ENCODE peak calls at places on chromosome 10, in ten cellular contexts. H, W, D, B, N, J, G, O, M and T are unnamed samples. For H3K4me1, the result is how much of the 10 kb centered on the place peaks cover.

GRCh38 chr10:116201011-116201410 is 72.0 kb downstream of the GFRA1 start:
- DNase-seq in W (no peak), G (no peak), M (no peak), H (no peak), O (no peak), N (no peak), B (no peak), J (no peak), D (no peak), T (no peak)

GRCh38 chr10:121322776-121323175 is 275.5 kb downstream of the FGFR2 start:
- DNase-seq in M (no peak), N (no peak), W (no peak), H (no peak), D (no peak), J (no peak), B (no peak), G (no peak), O (no peak), T (no peak)

GRCh38 chr10:126628746-126629145 is 41.7 kb downstream of the C10orf90 start:
- DNase-seq in J (no peak), O (no peak), W (no peak), N (no peak), G (no peak), D (no peak), B (no peak), M (no peak), H (no peak), T (no peak)

GRCh38 chr10:119412244-119412750 is 130.2 kb downstream of the RGS10 start:
- DNase-seq in B (peak), J (peak), G (peak), O (peak), N (peak), D (no peak), W (peak), M (no peak), H (peak), T (peak)

GRCh38 chr10:90579602-90580242 is 278.1 kb downstream of the HTR7 start:
- DNase-seq in B (no peak), M (peak), G (no peak), J (no peak), H (no peak), O (no peak), D (no peak), W (no peak), N (no peak), T (no peak)

GRCh38 chr10:125231116-125231812 is 70.9 kb upstream of the CTBP2 start:
- DNase-seq in H (no peak), N (no peak), O (no peak), D (peak), W (no peak), G (no peak), M (no peak), B (peak), J (no peak), T (no peak)

GRCh38 chr10:77636286-77636966 is 1.2 kb downstream of the KCNMA1 start:
- DNase-seq in W (no peak), N (no peak), J (no peak), D (no peak), H (no peak), M (no peak), O (no peak), B (no peak), G (no peak), T (no peak)

GRCh38 chr10:99551158-99551557 is 18.4 kb downstream of the NKX2-3 start:
- DNase-seq in G (no peak), J (no peak), N (no peak), W (no peak), O (peak), H (peak), D (no peak), B (peak), M (no peak), T (no peak)

GRCh38 chr10:82267014-82267413 is 392.0 kb downstream of the NRG3 start:
- DNase-seq in D (no peak), G (no peak), M (no peak), O (no peak), H (no peak), J (no peak), B (no peak), N (no peak), W (no peak), T (no peak)

GRCh38 chr10:14540062-14540461 is 209.3 kb upstream of the FRMD4A start:
- DNase-seq in J (no peak), M (no peak), G (no peak), D (no peak), N (no peak), W (no peak), H (no peak), B (no peak), O (no peak), T (no peak)

GRCh38 chr10:29412452-29413004 is 123.7 kb downstream of the LYZL1 start:
- DNase-seq in W (no peak), B (no peak), J (no peak), D (no peak), H (no peak), M (peak), G (no peak), N (no peak), O (no peak), T (no peak)

GRCh38 chr10:86340991-86341260 is 25.7 kb downstream of the GRID1 start:
- DNase-seq in G (no peak), D (no peak), N (no peak), B (no peak), O (peak), W (no peak), J (no peak), H (no peak), M (no peak), T (no peak)

GRCh38 chr10:115774721-115775120 is 498.3 kb downstream of the GFRA1 start:
- DNase-seq in W (no peak), O (no peak), B (no peak), D (no peak), H (no peak), N (no peak), M (no peak), G (no peak), J (no peak), T (no peak)

GRCh38 chr10:74825033-74825370 is 1.4 kb upstream of the KAT6B start:
- DNase-seq in J (peak), M (no peak), O (peak), W (peak), N (peak), H (peak), D (peak), G (peak), B (peak), T (peak)

GRCh38 chr10:131391991-131392390 is 80.5 kb upstream of the TCERG1L start:
- DNase-seq in D (no peak), G (no peak), H (no peak), J (no peak), O (no peak), B (no peak), W (no peak), M (no peak), N (no peak), T (no peak)

GRCh38 chr10:121157998-121158397 is 306.8 kb downstream of the WDR11 start:
- DNase-seq in H (peak), G (no peak), D (no peak), O (no peak), J (peak), B (peak), M (no peak), W (no peak), N (peak), T (no peak)

GRCh38 chr10:29916669-29917068 is 142.7 kb downstream of the JCAD start:
- DNase-seq in J (no peak), O (no peak), B (no peak), M (no peak), D (no peak), W (no peak), N (no peak), H (no peak), G (no peak), T (no peak)

GRCh38 chr10:75408911-75409885 is 7.6 kb upstream of the ZNF503 start:
- DNase-seq in B (peak), N (peak), J (peak), W (peak), M (no peak), G (peak), D (peak), H (peak), O (peak), T (peak)

GRCh38 chr10:76190871-76191270 is 759.4 kb downstream of the LRMDA start:
- DNase-seq in O (no peak), H (no peak), W (no peak), G (no peak), J (no peak), N (no peak), M (no peak), B (no peak), D (no peak), T (no peak)

GRCh38 chr10:51269816-51270215 is 195.5 kb downstream of the PRKG1 start:
- DNase-seq in M (no peak), J (no peak), O (no peak), B (no peak), D (no peak), H (no peak), N (no peak), G (no peak), W (no peak), T (no peak)

GRCh38 chr10:47026301-47027107 is 115.3 kb downstream of the PTPN20 start:
- DNase-seq in H (peak), B (no peak), O (peak), W (peak), N (no peak), M (no peak), G (peak), J (peak), D (no peak), T (peak)

GRCh38 chr10:117260094-117260493 is 19.2 kb downstream of the SLC18A2 start:
- DNase-seq in W (no peak), J (no peak), M (no peak), G (no peak), D (no peak), B (no peak), H (no peak), O (no peak), N (no peak), T (no peak)

GRCh38 chr10:25105753-25106260 is 69.0 kb upstream of the GPR158 start:
- DNase-seq in M (no peak), O (no peak), G (no peak), B (no peak), J (no peak), H (no peak), N (no peak), D (no peak), W (no peak), T (no peak)

GRCh38 chr10:59126992-59127391 is 49.5 kb upstream of the PHYHIPL start:
- DNase-seq in D (no peak), M (peak), N (no peak), W (no peak), J (no peak), O (no peak), H (no peak), B (no peak), G (no peak), T (no peak)

GRCh38 chr10:59127991-59128390 is 48.5 kb upstream of the PHYHIPL start:
- DNase-seq in N (no peak), H (no peak), B (no peak), D (no peak), O (no peak), M (no peak), W (no peak), G (no peak), J (no peak), T (no peak)

GRCh38 chr10:59124187-59124586 is 52.3 kb upstream of the PHYHIPL start:
- DNase-seq in G (no peak), D (no peak), B (no peak), M (no peak), H (no peak), W (no peak), N (no peak), J (no peak), O (no peak), T (no peak)

GRCh38 chr10:59129867-59130266 is 46.6 kb upstream of the PHYHIPL start:
- DNase-seq in G (no peak), B (no peak), N (no peak), D (no peak), J (no peak), O (no peak), M (no peak), W (no peak), H (no peak), T (no peak)

DNA sequence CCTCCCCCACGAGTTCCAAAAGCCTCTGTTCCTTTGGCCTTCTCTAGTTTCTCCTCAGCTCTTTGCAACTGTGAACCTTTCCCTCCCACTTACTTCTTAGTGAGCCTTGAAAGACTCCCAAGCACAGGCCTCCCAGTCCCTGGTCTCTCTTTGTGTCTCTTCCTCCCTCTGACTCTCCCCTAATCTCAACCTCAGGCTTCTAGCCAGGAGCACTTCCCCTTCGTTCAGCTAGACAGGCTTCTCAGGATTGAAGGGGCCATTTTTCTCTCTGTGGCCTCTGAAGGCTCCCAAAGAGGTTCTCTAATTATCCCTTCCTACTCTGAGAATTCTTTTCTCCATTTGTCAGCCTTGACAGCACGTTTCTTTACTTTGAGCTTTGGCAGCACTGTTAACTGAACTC is 50.2 kb upstream of the PHYHIPL start:
- DNase-seq in H (no peak), O (no peak), B (no peak), G (no peak), M (no peak), J (no peak), N (no peak), D (no peak), W (no peak), T (no peak)
- H3K27ac ChIP-seq in H (no peak), O (no peak), B (no peak), G (no peak), M (no peak), J (no peak), N (no peak), D (no peak), W (no peak), T (no peak)

GRCh38 chr10:101903827-101904520 is 60.4 kb upstream of the KCNIP2 start:
- DNase-seq in O (no peak), J (peak), D (no peak), B (no peak), H (peak), M (no peak), N (no peak), G (no peak), W (no peak), T (no peak)
- H3K4me1 ChIP-seq in O (under half), J (under half), D (under half), B (under half), H (under half), M (under half), N (under half), G (under half), W (under half), T (under half)

GRCh38 chr10:113681533-113682470 is 2.1 kb downstream of the CASP7 start:
- DNase-seq in N (no peak), O (no peak), B (no peak), J (no peak), D (no peak), G (no peak), H (no peak), M (no peak), W (no peak), T (no peak)

GRCh38 chr10:113679463-113680171 is at the start of gene CASP7:
- DNase-seq in D (peak), W (peak), M (peak), G (peak), B (peak), H (peak), O (peak), J (peak), N (peak), T (peak)

GRCh38 chr10:113683300-113683699 is 3.6 kb downstream of the CASP7 start:
- DNase-seq in J (no peak), W (no peak), M (no peak), O (no peak), G (no peak), N (no peak), B (no peak), D (no peak), H (no peak), T (no peak)

GRCh38 chr10:113686028-113686427 is 6.3 kb downstream of the CASP7 start:
- DNase-seq in O (no peak), M (no peak), B (no peak), G (no peak), D (no peak), W (no peak), J (no peak), H (no peak), N (no peak), T (no peak)

DNA sequence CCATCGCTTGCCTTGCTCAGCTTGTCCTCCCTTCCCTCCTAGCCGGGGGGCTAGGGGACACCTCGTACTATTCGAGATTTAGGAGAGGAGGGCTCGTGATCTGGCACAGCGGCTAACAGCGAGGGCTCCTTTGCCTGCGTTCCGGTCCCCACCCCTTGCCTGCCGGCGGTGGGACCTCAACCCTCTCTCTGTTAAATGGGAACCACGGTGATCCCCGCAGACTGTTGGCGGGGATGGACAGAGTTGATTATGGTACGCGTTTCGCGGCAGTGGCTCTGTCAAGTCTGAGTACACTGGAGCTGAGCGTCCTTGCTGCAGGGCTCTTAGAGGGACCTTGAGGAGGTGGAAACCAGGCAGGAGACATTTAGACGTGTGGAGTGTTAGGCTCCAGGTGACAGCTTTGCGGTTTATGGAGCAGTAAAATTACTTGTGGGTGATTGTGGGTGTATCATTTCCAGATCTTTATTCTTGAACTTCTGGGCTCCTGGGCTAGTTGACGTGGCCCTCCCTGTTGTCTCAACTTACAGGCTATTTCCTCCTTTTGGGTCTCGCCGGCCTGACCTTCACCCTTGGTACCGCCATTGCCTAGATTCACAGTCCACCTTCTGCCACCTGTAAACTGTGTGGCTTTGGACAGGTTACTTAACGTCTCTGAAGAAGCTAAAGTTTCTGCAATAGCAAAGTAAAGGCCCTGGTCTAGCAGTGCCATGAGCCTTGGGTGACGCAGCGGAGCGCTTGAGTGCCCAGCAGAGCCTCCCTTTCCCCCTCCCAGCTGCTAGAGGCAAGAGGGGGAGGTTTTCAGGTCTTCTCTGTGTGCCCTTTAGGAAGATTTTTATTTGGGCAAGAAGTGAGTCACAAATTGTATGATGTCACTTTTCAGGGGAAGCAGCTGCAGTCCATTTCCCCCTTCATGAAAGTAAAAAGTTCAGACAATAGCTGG is 730 bp downstream of the CASP7 start:
- DNase-seq in D (peak), J (peak), H (peak), G (no peak), M (peak), W (peak), N (peak), O (peak), B (peak), T (peak)
- TF ChIP-seq POLR2A in D (no peak), J (no peak), H (peak), G (no peak), M (no peak), W (peak), N (no peak), O (no peak), B (no peak), T (no peak)

DNA sequence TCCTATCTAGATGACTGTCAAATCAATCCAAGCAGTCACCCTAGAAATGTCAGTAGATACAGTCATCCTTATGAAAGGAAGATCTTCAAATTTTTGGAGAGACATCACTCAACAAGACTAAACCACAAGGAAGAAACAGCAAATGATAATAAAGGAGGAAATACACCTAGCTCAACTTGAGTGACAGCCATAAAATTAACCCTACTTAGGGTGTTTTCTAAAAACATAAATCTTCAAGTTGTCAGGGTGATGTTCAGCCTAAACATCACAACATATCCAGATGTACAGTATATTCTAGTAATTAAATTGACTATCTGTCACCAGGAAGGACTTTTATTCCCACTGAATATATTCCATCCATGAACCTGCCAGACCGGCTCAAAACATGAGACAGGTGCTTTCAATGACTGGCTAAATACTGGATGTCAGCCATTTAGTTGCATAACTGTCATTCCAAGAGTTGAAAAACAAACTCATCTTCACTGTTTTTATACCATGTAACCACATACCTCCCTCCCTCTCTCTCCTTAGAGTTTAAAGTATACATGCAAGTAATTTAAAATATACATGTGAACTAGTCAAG is 298.1 kb upstream of the NEBL start:
- DNase-seq in D (peak), J (no peak), B (no peak), O (no peak), H (peak), M (no peak), N (no peak), G (no peak), W (no peak), T (no peak)
- H3K27ac ChIP-seq in D (peak), J (peak), B (no peak), O (no peak), H (no peak), M (no peak), N (no peak), G (peak), W (no peak), T (no peak)

GRCh38 chr10:91782539-91782938 is 15.7 kb upstream of the TNKS2 start:
- DNase-seq in J (no peak), B (no peak), W (no peak), M (no peak), D (no peak), H (no peak), O (no peak), G (no peak), N (no peak), T (no peak)

GRCh38 chr10:91778485-91778884 is 19.7 kb upstream of the TNKS2 start:
- DNase-seq in O (no peak), J (no peak), H (no peak), B (no peak), M (no peak), W (no peak), D (no peak), G (no peak), N (no peak), T (no peak)

GRCh38 chr10:91776266-91776665 is 22.0 kb upstream of the TNKS2 start:
- DNase-seq in B (no peak), O (no peak), W (no peak), M (no peak), N (no peak), J (no peak), D (no peak), G (no peak), H (no peak), T (no peak)

GRCh38 chr10:91775731-91776130 is 22.5 kb upstream of the TNKS2 start:
- DNase-seq in D (no peak), H (no peak), N (no peak), O (no peak), W (no peak), G (no peak), B (no peak), M (no peak), J (no peak), T (no peak)

GRCh38 chr10:91779011-91779605 is 19.1 kb upstream of the TNKS2 start:
- DNase-seq in G (no peak), M (no peak), W (no peak), O (no peak), N (no peak), J (no peak), D (no peak), H (no peak), B (no peak), T (no peak)
- H3K4me1 ChIP-seq in G (under half), M (under half), W (under half), O (under half), N (under half), J (under half), D (under half), H (under half), B (under half), T (under half)